ENCODE peak calls at places on chromosomes 6 and 20, in ten cellular contexts. P, H, U, N, Z, G, L, V, Q and S are unnamed samples.

GRCh38 chr20:18712877-18713276 is 100.7 kb upstream of the SCP2D1 start:
- DNase-seq in G (no peak), Q (peak), H (no peak), P (no peak), V (no peak), Z (no peak), N (no peak), U (no peak), L (no peak), S (peak)

GRCh38 chr6:29763491-29764289 is 40.5 kb downstream of the HLA-F start:
- DNase-seq in L (no peak), H (peak), Q (no peak), Z (peak), V (no peak), U (no peak), G (no peak), P (no peak), N (no peak), S (no peak)

GRCh38 chr6:144756469-144756868 is 471.3 kb downstream of the UTRN start:
- DNase-seq in V (no peak), G (no peak), P (no peak), H (no peak), U (no peak), Q (no peak), Z (no peak), L (peak), N (no peak), S (no peak)

GRCh38 chr20:39939241-39939865 is 749.7 kb downstream of the MAFB start:
- DNase-seq in G (no peak), Q (no peak), H (no peak), U (no peak), V (no peak), Z (no peak), P (no peak), N (no peak), L (no peak), S (no peak)

GRCh38 chr6:20706293-20707165 is 172.3 kb downstream of the CDKAL1 start:
- DNase-seq in N (peak), G (no peak), V (no peak), P (peak), U (no peak), Q (no peak), Z (no peak), L (peak), H (no peak), S (no peak)

GRCh38 chr6:54802775-54803631 is 43.6 kb upstream of the FAM83B start:
- DNase-seq in V (no peak), Q (no peak), Z (no peak), L (no peak), U (no peak), G (peak), N (no peak), P (no peak), H (peak), S (no peak)

GRCh38 chr20:7703436-7703835 is 236.8 kb downstream of the HAO1 start:
- DNase-seq in N (no peak), V (no peak), Q (no peak), L (peak), H (no peak), G (no peak), U (no peak), Z (no peak), P (peak), S (no peak)

GRCh38 chr6:43516367-43516696 is 394 bp downstream of the YIPF3 start:
- DNase-seq in N (no peak), V (no peak), L (no peak), G (no peak), Z (no peak), P (no peak), U (no peak), H (no peak), Q (no peak), S (no peak)

GRCh38 chr6:31042801-31043200 is 32.5 kb downstream of the MUC22 start:
- DNase-seq in P (no peak), G (no peak), L (peak), V (no peak), Q (peak), U (peak), N (no peak), Z (peak), H (peak), S (peak)

GRCh38 chr6:71810880-71811279 is 75.5 kb upstream of the RIMS1 start:
- DNase-seq in L (no peak), G (no peak), V (no peak), P (no peak), Q (no peak), Z (no peak), U (no peak), H (no peak), N (no peak), S (no peak)

GRCh38 chr6:82971877-82972460 is 93.7 kb downstream of the UBE3D start:
- DNase-seq in V (no peak), P (no peak), H (no peak), L (no peak), Q (no peak), N (no peak), Z (no peak), G (no peak), U (no peak), S (no peak)

GRCh38 chr6:109454483-109455160 is 950 bp downstream of the MICAL1 start:
- DNase-seq in G (peak), V (peak), L (peak), P (no peak), U (peak), Z (peak), H (peak), Q (no peak), N (no peak), S (no peak)

GRCh38 chr6:117668736-117669135 is 6.5 kb upstream of the NUS1 start:
- DNase-seq in U (no peak), L (no peak), Q (no peak), V (no peak), H (no peak), G (no peak), Z (no peak), N (no peak), P (no peak), S (no peak)

GRCh38 chr6:34568829-34569228 is 12.7 kb upstream of the SPDEF start:
- DNase-seq in L (no peak), P (no peak), U (no peak), Z (no peak), Q (no peak), N (no peak), G (no peak), H (no peak), V (no peak), S (no peak)

GRCh38 chr6:70413114-70413828 is at the start of gene FAM135A:
- DNase-seq in V (peak), Q (peak), L (peak), P (peak), H (peak), U (peak), G (peak), N (peak), Z (peak), S (peak)

GRCh38 chr20:58432190-58432954 is 43.3 kb downstream of the VAPB start:
- DNase-seq in Z (no peak), G (no peak), P (no peak), V (no peak), Q (no peak), U (no peak), H (peak), N (no peak), L (no peak), S (no peak)

GRCh38 chr20:36441027-36441414 is 100.3 kb upstream of the MYL9 start:
- DNase-seq in N (no peak), V (no peak), G (no peak), U (no peak), P (no peak), Z (no peak), Q (no peak), L (no peak), H (no peak), S (no peak)

GRCh38 chr6:129849456-129849855 is 11.7 kb downstream of the TMEM244 start:
- DNase-seq in U (no peak), P (no peak), V (no peak), Q (no peak), N (no peak), Z (no peak), H (peak), L (no peak), G (no peak), S (no peak)

GRCh38 chr6:15763827-15764226 is 101.0 kb upstream of the DTNBP1 start:
- DNase-seq in V (no peak), G (no peak), L (no peak), Z (peak), N (no peak), P (no peak), Q (no peak), H (no peak), U (peak), S (no peak)